ENCODE peak calls at places on chromosome 18, in eight cellular contexts. M, H, E, F, Q, V, W and K are unnamed samples.

GRCh38 chr18:7681261-7681660 is 114.1 kb downstream of the PTPRM start:
- DNase-seq in M (no peak), H (no peak), E (no peak), F (no peak), Q (no peak), V (no peak), W (no peak), K (no peak)

GRCh38 chr18:28814365-28814764 is 637.4 kb upstream of the CDH2 start:
- DNase-seq in M (no peak), H (no peak), E (no peak), F (no peak), Q (no peak), V (no peak), W (no peak), K (no peak)

GRCh38 chr18:8212893-8213805 is 396.1 kb upstream of the RAB12 start:
- DNase-seq in M (no peak), H (no peak), E (no peak), F (no peak), Q (peak; percentile 82), V (no peak), W (no peak), K (no peak)

GRCh38 chr18:53028565-53028964 is 688.6 kb downstream of the DCC start:
- DNase-seq in M (no peak), H (no peak), E (no peak), F (no peak), Q (no peak), V (no peak), W (no peak), K (no peak)

GRCh38 chr18:58785171-58785805 is 79.4 kb upstream of the ZNF532 start:
- DNase-seq in M (no peak), H (peak; percentile 43), E (no peak), F (no peak), Q (peak; percentile 87), V (no peak), W (no peak), K (no peak)

GRCh38 chr18:25590456-25590855 is 238.5 kb upstream of the ZNF521 start:
- DNase-seq in M (no peak), H (no peak), E (no peak), F (no peak), Q (no peak), V (no peak), W (no peak), K (no peak)

GRCh38 chr18:8261651-8262091 is 347.6 kb upstream of the RAB12 start:
- DNase-seq in M (no peak), H (no peak), E (no peak), F (no peak), Q (peak; percentile 80), V (no peak), W (no peak), K (no peak)

GRCh38 chr18:27665264-27665799 is 480.2 kb upstream of the CHST9 start:
- DNase-seq in M (no peak), H (no peak), E (no peak), F (no peak), Q (no peak), V (no peak), W (no peak), K (no peak)

GRCh38 chr18:55322176-55322735 is 265.7 kb downstream of the TCF4 start:
- DNase-seq in M (no peak), H (peak; percentile 49), E (peak; percentile 50), F (peak; percentile 94), Q (peak; percentile 97), V (peak; percentile 75), W (peak; percentile 50), K (peak; percentile 82)

GRCh38 chr18:77899972-77900754 is 650.5 kb downstream of the GALR1 start:
- DNase-seq in M (no peak), H (peak; percentile 35), E (no peak), F (peak; percentile 40), Q (peak; percentile 10), V (peak; percentile 84), W (no peak), K (peak; percentile 2)

GRCh38 chr18:22550861-22551260 is 133.1 kb upstream of the CTAGE1 start:
- DNase-seq in M (no peak), H (no peak), E (no peak), F (no peak), Q (no peak), V (no peak), W (no peak), K (no peak)

GRCh38 chr18:22170421-22171262 is 1.3 kb downstream of the GATA6 start:
- DNase-seq in M (peak; percentile 87), H (no peak), E (no peak), F (peak; percentile 71), Q (peak; percentile 71), V (no peak), W (no peak), K (no peak)

GRCh38 chr18:12029786-12030571 is 48.7 kb downstream of the IMPA2 start:
- DNase-seq in M (peak; percentile 78), H (no peak), E (no peak), F (no peak), Q (no peak), V (no peak), W (no peak), K (no peak)

GRCh38 chr18:51135361-51135760 is 62.1 kb downstream of the MEX3C start:
- DNase-seq in M (no peak), H (no peak), E (no peak), F (no peak), Q (peak; percentile 44), V (no peak), W (no peak), K (no peak)

GRCh38 chr18:61870151-61870550 is 22.7 kb downstream of the RNF152 start:
- DNase-seq in M (no peak), H (no peak), E (no peak), F (no peak), Q (peak; percentile 52), V (no peak), W (no peak), K (no peak)

GRCh38 chr18:37435996-37436395 is 129.6 kb downstream of the CELF4 start:
- DNase-seq in M (no peak), H (no peak), E (no peak), F (no peak), Q (no peak), V (no peak), W (no peak), K (no peak)

GRCh38 chr18:74163019-74163656 is 14.8 kb downstream of the TIMM21 start:
- DNase-seq in M (no peak), H (no peak), E (no peak), F (no peak), Q (no peak), V (no peak), W (no peak), K (no peak)
- TF ChIP-seq CTCF in M (no peak), H (no peak), E (no peak), F (no peak), Q (no peak), V (no peak), W (no peak), K (no peak)

GRCh38 chr18:45728341-45729010 is 4.5 kb downstream of the SLC14A1 start:
- DNase-seq in M (no peak), H (no peak), E (no peak), F (no peak), Q (peak; percentile 90), V (no peak), W (no peak), K (no peak)

GRCh38 chr18:45733535-45733934 is 9.6 kb downstream of the SLC14A1 start:
- DNase-seq in M (no peak), H (no peak), E (no peak), F (no peak), Q (no peak), V (no peak), W (no peak), K (no peak)

GRCh38 chr18:45734505-45734904 is 10.5 kb downstream of the SLC14A1 start:
- DNase-seq in M (no peak), H (no peak), E (no peak), F (no peak), Q (no peak), V (no peak), W (no peak), K (no peak)

GRCh38 chr18:45730832-45731545 is 7.0 kb downstream of the SLC14A1 start:
- DNase-seq in M (no peak), H (no peak), E (no peak), F (no peak), Q (peak; percentile 70), V (no peak), W (no peak), K (no peak)

GRCh38 chr18:45731706-45732105 is 7.7 kb downstream of the SLC14A1 start:
- DNase-seq in M (no peak), H (no peak), E (no peak), F (no peak), Q (no peak), V (no peak), W (no peak), K (no peak)
- TF ChIP-seq CTCF in M (no peak), H (no peak), E (no peak), F (no peak), Q (no peak), V (no peak), W (no peak), K (no peak)

GRCh38 chr18:48711651-48712486 is 173.0 kb downstream of the CTIF start:
- DNase-seq in M (no peak), H (no peak), E (peak; percentile 33), F (peak; percentile 67), Q (peak; percentile 80), V (peak; percentile 74), W (no peak), K (no peak)
- TF ChIP-seq CTCF in M (no peak), H (no peak), E (no peak), F (peak; percentile 30), Q (peak; percentile 60), V (peak; percentile 36), W (peak; percentile 8), K (peak; percentile 71)

DNA sequence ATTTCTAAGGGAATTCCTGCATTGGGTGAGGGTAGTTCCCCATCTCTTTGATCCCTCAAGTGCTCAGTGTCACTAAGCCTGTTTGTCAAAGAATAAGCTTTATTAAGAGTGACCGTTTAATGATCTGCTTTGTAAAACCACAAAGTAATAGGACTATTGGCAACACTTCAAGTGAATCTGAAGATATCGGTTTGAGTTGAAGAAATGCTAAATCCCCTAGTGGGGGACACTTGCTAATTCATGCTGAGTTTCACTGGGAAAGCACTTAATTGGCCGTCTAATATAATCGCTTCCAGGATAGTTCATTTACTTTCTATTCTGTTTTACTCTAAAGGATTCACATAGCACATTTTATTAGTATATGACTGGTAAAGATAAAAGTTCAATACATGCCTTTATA is 54.4 kb downstream of the DTNA start:
- DNase-seq in M (no peak), H (no peak), E (no peak), F (no peak), Q (no peak), V (no peak), W (no peak), K (no peak)
- TF ChIP-seq CTCF in M (no peak), H (no peak), E (peak; percentile 55), F (no peak), Q (no peak), V (no peak), W (no peak), K (peak; percentile 11)

GRCh38 chr18:76689646-76690264 is 132.6 kb upstream of the ZNF236 start:
- DNase-seq in M (no peak), H (no peak), E (no peak), F (no peak), Q (no peak), V (no peak), W (no peak), K (no peak)
- TF ChIP-seq CTCF in M (no peak), H (no peak), E (no peak), F (no peak), Q (no peak), V (no peak), W (peak; percentile 6), K (no peak)

GRCh38 chr18:31563778-31564177 is 27.9 kb upstream of the TTR start:
- DNase-seq in M (no peak), H (no peak), E (no peak), F (no peak), Q (no peak), V (peak; percentile 31), W (no peak), K (no peak)
- TF ChIP-seq CTCF in M (no peak), H (no peak), E (no peak), F (no peak), Q (no peak), V (peak; percentile 33), W (peak; percentile 13), K (no peak)